ENCODE peak calls at places on chromosome 11, in five cellular contexts. P is dermis microvascular lymphatic vessel endothelial cell; E is ELR; I is stimulated activated CD4-positive, alpha-beta T cell treated with anti-CD3 and anti-CD28 coated beads, Interleukin-2, amount 100 ng/mL, for 24 hours; X is activated CD4-positive, CD25-positive, alpha-beta regulatory T cell. C is an unnamed sample.

GRCh38 chr11:45333506-45333971 is 47.4 kb upstream of the SYT13 start:
- DNase-seq in P (peak; percentile 50), E (peak; percentile 55), I (no peak), X (no peak), C (peak; percentile 40)

GRCh38 chr11:1271002-1271401 is 38.4 kb downstream of the TOLLIP start:
- DNase-seq in P (no peak), E (peak; percentile 15), I (no peak), X (no peak), C (no peak)

GRCh38 chr11:119566299-119566698 is 143.3 kb upstream of the THY1 start:
- DNase-seq in P (no peak), E (no peak), I (no peak), X (no peak), C (no peak)

GRCh38 chr11:68903288-68903630 is 373 bp downstream of the MRPL21 start:
- DNase-seq in P (no peak), E (peak; percentile 25), I (no peak), X (no peak), C (no peak)

GRCh38 chr11:118045191-118045590 is 31.7 kb upstream of the TMPRSS4 start:
- DNase-seq in P (no peak), E (no peak), I (no peak), X (no peak), C (no peak)

GRCh38 chr11:37946155-37946766 is 1348.2 kb upstream of the RAG2 start:
- DNase-seq in P (no peak), E (peak; percentile 40), I (peak; percentile 0), X (no peak), C (peak; percentile 3)

GRCh38 chr11:77130763-77131513 is 2.9 kb downstream of the MYO7A start:
- DNase-seq in P (no peak), E (peak; percentile 32), I (no peak), X (no peak), C (no peak)

GRCh38 chr11:94938399-94939055 is 34.8 kb downstream of the CWC15 start:
- DNase-seq in P (peak; percentile 56), E (peak; percentile 13), I (no peak), X (no peak), C (no peak)

GRCh38 chr11:102138677-102139076 is 28.4 kb downstream of the YAP1 start:
- DNase-seq in P (no peak), E (peak; percentile 91), I (no peak), X (no peak), C (no peak)

GRCh38 chr11:75499423-75500305 is 26.1 kb downstream of the GDPD5 start:
- DNase-seq in P (no peak), E (peak; percentile 91), I (no peak), X (no peak), C (no peak)

GRCh38 chr11:110962907-110963306 is 250.7 kb upstream of the ARHGAP20 start:
- DNase-seq in P (no peak), E (no peak), I (no peak), X (no peak), C (no peak)

GRCh38 chr11:1650918-1651262 is 21.3 kb downstream of the KRTAP5-5 start:
- DNase-seq in P (no peak), E (no peak), I (no peak), X (no peak), C (no peak)

GRCh38 chr11:65355776-65356393 is 1.3 kb downstream of the TIGD3 start:
- DNase-seq in P (no peak), E (peak; percentile 25), I (no peak), X (no peak), C (no peak)

GRCh38 chr11:119730789-119731386 is 1.9 kb upstream of the NECTIN1 start:
- DNase-seq in P (no peak), E (no peak), I (no peak), X (no peak), C (no peak)

GRCh38 chr11:122804161-122804560 is 34.1 kb upstream of the CRTAM start:
- DNase-seq in P (no peak), E (peak; percentile 72), I (no peak), X (no peak), C (no peak)

GRCh38 chr11:133796043-133796795 is 49.1 kb downstream of the SPATA19 start:
- DNase-seq in P (no peak), E (no peak), I (no peak), X (no peak), C (no peak)

GRCh38 chr11:1504164-1504563 is 17.6 kb upstream of the MOB2 start:
- DNase-seq in P (no peak), E (no peak), I (no peak), X (no peak), C (no peak)

GRCh38 chr11:33598426-33599069 is 102.1 kb downstream of the C11orf91 start:
- DNase-seq in P (no peak), E (no peak), I (no peak), X (no peak), C (no peak)

GRCh38 chr11:120235024-120235628 is 4.8 kb upstream of the POU2F3 start:
- DNase-seq in P (no peak), E (peak; percentile 50), I (peak; percentile 77), X (peak; percentile 23), C (peak; percentile 11)

GRCh38 chr11:34358258-34358665 is 452 bp upstream of the ABTB2 start:
- DNase-seq in P (no peak), E (peak; percentile 79), I (no peak), X (no peak), C (no peak)

GRCh38 chr11:36142439-36142838 is 146.8 kb downstream of the COMMD9 start:
- DNase-seq in P (no peak), E (no peak), I (no peak), X (no peak), C (no peak)

GRCh38 chr11:43984519-43985385 is 42.3 kb downstream of the C11orf96 start:
- DNase-seq in P (no peak), E (no peak), I (no peak), X (no peak), C (no peak)

GRCh38 chr11:86978247-86978646 is 23.1 kb upstream of the FZD4 start:
- DNase-seq in P (no peak), E (no peak), I (no peak), X (no peak), C (peak; percentile 43)

GRCh38 chr11:81596709-81597108 is 1137.0 kb downstream of the FAM181B start:
- DNase-seq in P (no peak), E (no peak), I (no peak), X (no peak), C (no peak)

GRCh38 chr11:14584595-14584994 is 59.0 kb upstream of the PDE3B start:
- DNase-seq in P (no peak), E (no peak), I (no peak), X (no peak), C (no peak)

GRCh38 chr11:34242037-34242625 is 115.7 kb downstream of the ABTB2 start:
- DNase-seq in P (no peak), E (peak; percentile 79), I (no peak), X (no peak), C (no peak)

GRCh38 chr11:101390539-101390938 is 193.3 kb downstream of the TRPC6 start:
- DNase-seq in P (no peak), E (peak; percentile 36), I (no peak), X (no peak), C (no peak)

GRCh38 chr11:128345316-128345715 is 242.0 kb downstream of the ETS1 start:
- DNase-seq in P (no peak), E (no peak), I (no peak), X (no peak), C (no peak)

GRCh38 chr11:28259177-28259843 is 151.1 kb downstream of the METTL15 start:
- DNase-seq in P (no peak), E (no peak), I (no peak), X (no peak), C (no peak)

GRCh38 chr11:115884800-115885445 is 380.7 kb upstream of the CADM1 start:
- DNase-seq in P (no peak), E (no peak), I (no peak), X (no peak), C (no peak)

GRCh38 chr11:46238967-46239800 is 38.3 kb upstream of the CREB3L1 start:
- DNase-seq in P (peak; percentile 30), E (peak; percentile 90), I (peak; percentile 87), X (peak; percentile 65), C (peak; percentile 75)

GRCh38 chr11:104883342-104883741 is 14.9 kb downstream of the CASP12 start:
- DNase-seq in P (no peak), E (no peak), I (no peak), X (no peak), C (no peak)

GRCh38 chr11:113877673-113878060 is 2.3 kb upstream of the USP28 start:
- DNase-seq in P (no peak), E (no peak), I (no peak), X (no peak), C (peak; percentile 59)

GRCh38 chr11:83063073-83063754 is 8.5 kb downstream of the RAB30 start:
- DNase-seq in P (no peak), E (peak; percentile 30), I (no peak), X (no peak), C (peak; percentile 71)

GRCh38 chr11:72780291-72781062 is 13.4 kb downstream of the STARD10 start:
- DNase-seq in P (no peak), E (no peak), I (no peak), X (no peak), C (no peak)

GRCh38 chr11:131694526-131695424 is 324.4 kb downstream of the NTM start:
- DNase-seq in P (peak; percentile 16), E (peak; percentile 82), I (peak; percentile 76), X (no peak), C (peak; percentile 53)

GRCh38 chr11:111335124-111335535 is 36.8 kb downstream of the POU2AF3 start:
- DNase-seq in P (no peak), E (no peak), I (no peak), X (no peak), C (no peak)

GRCh38 chr11:108559904-108560303 is 33.7 kb downstream of the EXPH5 start:
- DNase-seq in P (no peak), E (peak; percentile 12), I (no peak), X (no peak), C (no peak)

GRCh38 chr11:18986744-18987143 is 47.5 kb upstream of the MRGPRX1 start:
- DNase-seq in P (no peak), E (no peak), I (no peak), X (no peak), C (no peak)

C was measured in MV-4-11.